ENCODE peak calls at places on chromosomes 4 and X, in ten cellular contexts. S, H, J, L, F, G, V, Z, U and W are unnamed samples.

GRCh38 chr4:163554870-163555465 is 60.5 kb downstream of the TMA16 start:
- DNase-seq in Z (no peak), U (no peak), H (no peak), L (peak; percentile 28), F (peak; percentile 60), G (no peak), J (peak; percentile 31), V (no peak), S (no peak), W (no peak)

GRCh38 chrX:129798888-129799287 is 19.1 kb downstream of the SASH3 start:
- DNase-seq in S (no peak), U (no peak), F (no peak), J (no peak), H (no peak), V (no peak), Z (no peak), G (no peak), L (no peak), W (no peak)

GRCh38 chr4:20313237-20314030 is 61.7 kb downstream of the SLIT2 start:
- DNase-seq in J (peak; percentile 67), H (peak; percentile 91), S (no peak), L (no peak), Z (peak; percentile 33), F (no peak), U (peak; percentile 12), V (peak; percentile 18), G (no peak), W (no peak)

GRCh38 chrX:118551426-118551825 is 55.8 kb downstream of the DOCK11 start:
- DNase-seq in G (no peak), V (no peak), H (no peak), L (no peak), Z (no peak), S (no peak), F (no peak), J (no peak), U (no peak), W (no peak)

GRCh38 chr4:69589884-69590283 is 49.6 kb downstream of the UGT2A2 start:
- DNase-seq in H (no peak), G (no peak), V (no peak), J (no peak), Z (no peak), U (no peak), L (no peak), S (no peak), F (peak; percentile 24), W (no peak)

GRCh38 chr4:67234296-67234695 is 311.0 kb downstream of the CENPC start:
- DNase-seq in S (no peak), J (no peak), F (no peak), Z (no peak), V (no peak), G (no peak), U (no peak), L (no peak), H (no peak), W (no peak)

GRCh38 chrX:74179071-74179470 is 124.9 kb upstream of the ZCCHC13 start:
- DNase-seq in F (peak; percentile 62), S (no peak), L (no peak), G (no peak), J (no peak), V (no peak), H (no peak), Z (no peak), U (no peak), W (peak; percentile 26)

GRCh38 chr4:182286936-182287335 is 43.7 kb downstream of the TENM3 start:
- DNase-seq in H (no peak), S (no peak), U (no peak), G (no peak), Z (no peak), V (no peak), F (no peak), L (no peak), J (no peak), W (no peak)

GRCh38 chr4:125582302-125582701 is 267.5 kb downstream of the FAT4 start:
- DNase-seq in V (no peak), Z (no peak), H (no peak), G (no peak), J (no peak), L (peak; percentile 55), S (no peak), F (peak; percentile 29), U (no peak), W (no peak)

GRCh38 chr4:78706302-78706701 is 69.8 kb upstream of the BMP2K start:
- DNase-seq in V (no peak), J (no peak), F (no peak), G (no peak), S (no peak), U (no peak), Z (no peak), H (peak; percentile 66), L (no peak), W (no peak)

GRCh38 chr4:48120132-48120531 is 13.9 kb downstream of the TXK start:
- DNase-seq in Z (no peak), U (no peak), S (no peak), J (no peak), V (no peak), H (no peak), G (no peak), F (no peak), L (no peak), W (no peak)

GRCh38 chr4:47669946-47670345 is 167.9 kb downstream of the CORIN start:
- DNase-seq in U (no peak), G (peak; percentile 58), H (no peak), F (no peak), V (no peak), Z (no peak), L (no peak), S (no peak), J (no peak), W (no peak)

GRCh38 chrX:43702079-43702524 is 46.0 kb downstream of the MAOA start:
- DNase-seq in J (no peak), G (no peak), U (no peak), V (no peak), H (no peak), S (no peak), L (no peak), Z (no peak), F (no peak), W (no peak)
- H3K27me3 ChIP-seq in J (no peaks in the 10 kb centered on the region), G (no peaks in the 10 kb centered on the region), U (no peaks in the 10 kb centered on the region), V (no peaks in the 10 kb centered on the region), H (no peaks in the 10 kb centered on the region), S (peaks cover 7% of the 10 kb centered on the region), L (no peaks in the 10 kb centered on the region), Z (no peaks in the 10 kb centered on the region), F (no peaks in the 10 kb centered on the region), W (no peaks in the 10 kb centered on the region)

GRCh38 chr4:83662204-83662603 is 126.3 kb downstream of the GPAT3 start:
- DNase-seq in U (no peak), G (no peak), H (no peak), Z (no peak), F (no peak), J (no peak), S (no peak), L (no peak), V (no peak), W (no peak)

GRCh38 chr4:83660578-83660977 is 124.7 kb downstream of the GPAT3 start:
- DNase-seq in F (no peak), U (no peak), V (no peak), L (no peak), H (no peak), J (no peak), Z (no peak), S (no peak), G (no peak), W (no peak)

GRCh38 chr4:83658806-83659205 is 122.9 kb downstream of the GPAT3 start:
- DNase-seq in L (no peak), V (no peak), Z (no peak), G (peak; percentile 12), U (no peak), J (no peak), F (no peak), H (no peak), S (no peak), W (no peak)

GRCh38 chr4:83664071-83664470 is 128.2 kb downstream of the GPAT3 start:
- DNase-seq in F (no peak), H (no peak), G (no peak), U (no peak), L (no peak), J (no peak), V (no peak), S (no peak), Z (no peak), W (no peak)

GRCh38 chr4:83661359-83661758 is 125.5 kb downstream of the GPAT3 start:
- DNase-seq in J (no peak), U (no peak), Z (no peak), G (no peak), S (no peak), V (no peak), H (no peak), L (no peak), F (no peak), W (no peak)
- H3K4me3 ChIP-seq in J (no peak overlapping the region), U (no peak overlapping the region), Z (no peak overlapping the region), G (no peak overlapping the region), S (no peak overlapping the region), V (no peak overlapping the region), H (no peak overlapping the region), L (no peak overlapping the region), F (no peak overlapping the region), W (no peak overlapping the region)

DNA sequence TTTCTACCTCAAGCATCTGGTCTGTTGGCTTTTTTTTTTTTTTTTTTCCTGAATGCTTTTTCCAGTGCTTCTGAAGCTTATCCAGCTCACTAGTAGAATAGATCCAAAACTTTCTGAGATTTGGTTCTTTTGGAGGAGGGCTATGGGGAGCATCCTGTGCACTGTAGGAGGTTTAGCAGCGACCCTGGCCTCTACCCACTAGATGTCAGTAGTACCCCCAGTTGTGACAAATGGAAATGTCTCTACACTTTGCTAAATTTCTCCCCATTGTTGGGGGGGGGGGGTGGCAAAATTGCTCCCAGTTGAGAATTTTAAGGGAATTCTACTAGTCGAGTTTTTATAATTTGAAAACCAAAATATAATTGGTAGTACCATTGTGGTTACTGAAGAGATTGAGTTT is 23.0 kb upstream of the PPA2 start:
- DNase-seq in F (peak; percentile 29), G (no peak), Z (no peak), V (no peak), S (no peak), J (no peak), L (no peak), U (no peak), H (peak; percentile 52), W (no peak)
- TF ChIP-seq CTCF in F (peak; percentile 58), G (peak; percentile 45), Z (no peak), V (no peak), S (no peak), J (peak; percentile 13), L (no peak), U (no peak), H (peak; percentile 69), W (no peak)

GRCh38 chr4:28014469-28014868 is 1153.8 kb downstream of the STIM2 start:
- DNase-seq in V (no peak), U (no peak), G (no peak), J (no peak), Z (no peak), H (no peak), S (no peak), F (no peak), L (no peak), W (no peak)

GRCh38 chr4:28010543-28011235 is 1150.0 kb downstream of the STIM2 start:
- DNase-seq in J (no peak), S (no peak), F (no peak), G (no peak), V (no peak), U (no peak), H (no peak), L (no peak), Z (no peak), W (peak; percentile 5)

DNA sequence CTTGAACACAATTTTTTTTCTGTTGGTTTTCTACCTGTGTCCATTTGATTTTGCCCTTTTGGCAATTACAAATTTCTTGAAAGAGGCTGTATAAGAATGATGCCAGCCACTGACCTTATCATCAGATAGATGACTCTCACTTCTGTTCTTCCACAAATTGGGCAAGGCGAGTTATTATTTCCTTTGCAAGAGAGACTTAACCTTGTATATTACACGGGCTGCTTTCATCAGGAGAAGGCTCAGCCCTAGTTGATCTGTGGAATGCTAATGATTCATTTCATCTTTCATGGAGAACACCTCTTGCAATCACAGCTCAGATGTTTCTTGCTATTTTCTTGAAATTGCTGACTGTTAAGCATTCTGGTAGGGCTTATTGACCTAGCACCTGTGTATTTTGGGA is 1155.4 kb downstream of the STIM2 start:
- DNase-seq in Z (no peak), L (no peak), U (no peak), V (no peak), G (no peak), F (no peak), H (no peak), S (no peak), J (no peak), W (no peak)
- H3K27me3 ChIP-seq in Z (no peaks in the 10 kb centered on the region), L (no peaks in the 10 kb centered on the region), U (no peaks in the 10 kb centered on the region), V (no peaks in the 10 kb centered on the region), G (no peaks in the 10 kb centered on the region), F (no peaks in the 10 kb centered on the region), H (no peaks in the 10 kb centered on the region), S (no peaks in the 10 kb centered on the region), J (no peaks in the 10 kb centered on the region), W (no peaks in the 10 kb centered on the region)